ENCODE peak calls at places on chromosome 10, in six cellular contexts. One of them, this sample, is unnamed. For H3K27me3, the result is how much of the 10 kb centered on the place peaks cover.

GRCh38 chr10:30803901-30804322 is 174.4 kb upstream of the LYZL2 start:
- DNase-seq in pancreas: peak
- DNase-seq in heart right ventricle: no peak
- DNase-seq in GM23338: no peak
- DNase-seq in astrocyte: peak
- DNase-seq in tibial nerve: peak
- DNase-seq in this sample: peak

GRCh38 chr10:635088-635861 is 54.2 kb downstream of the DIP2C start:
- DNase-seq in pancreas: no peak
- DNase-seq in heart right ventricle: no peak
- DNase-seq in GM23338: no peak
- DNase-seq in astrocyte: no peak
- DNase-seq in tibial nerve: no peak
- DNase-seq in this sample: no peak

GRCh38 chr10:125145636-125146035 is 14.7 kb downstream of the CTBP2 start:
- DNase-seq in pancreas: no peak
- DNase-seq in heart right ventricle: no peak
- DNase-seq in GM23338: no peak
- DNase-seq in astrocyte: no peak
- DNase-seq in tibial nerve: no peak
- DNase-seq in this sample: no peak

GRCh38 chr10:98391065-98391464 is 23.9 kb downstream of the PYROXD2 start:
- DNase-seq in pancreas: no peak
- DNase-seq in heart right ventricle: no peak
- DNase-seq in GM23338: no peak
- DNase-seq in astrocyte: no peak
- DNase-seq in tibial nerve: no peak
- DNase-seq in this sample: no peak

GRCh38 chr10:130259380-130259779 is 123.2 kb downstream of the GLRX3 start:
- DNase-seq in pancreas: no peak
- DNase-seq in heart right ventricle: no peak
- DNase-seq in GM23338: no peak
- DNase-seq in astrocyte: no peak
- DNase-seq in tibial nerve: no peak
- DNase-seq in this sample: no peak

GRCh38 chr10:110672580-110672919 is 28.4 kb downstream of the RBM20 start:
- DNase-seq in pancreas: no peak
- DNase-seq in heart right ventricle: no peak
- DNase-seq in GM23338: no peak
- DNase-seq in astrocyte: no peak
- DNase-seq in tibial nerve: no peak
- DNase-seq in this sample: no peak

GRCh38 chr10:90893190-90893589 is 21.4 kb downstream of the RPP30 start:
- DNase-seq in pancreas: no peak
- DNase-seq in heart right ventricle: no peak
- DNase-seq in GM23338: no peak
- DNase-seq in astrocyte: no peak
- DNase-seq in tibial nerve: no peak
- DNase-seq in this sample: no peak

GRCh38 chr10:44033008-44033407 is 351.9 kb downstream of the CXCL12 start:
- DNase-seq in pancreas: no peak
- DNase-seq in heart right ventricle: no peak
- DNase-seq in GM23338: no peak
- DNase-seq in astrocyte: peak
- DNase-seq in tibial nerve: no peak
- DNase-seq in this sample: no peak

GRCh38 chr10:117860823-117861222 is 185.9 kb downstream of the RAB11FIP2 start:
- DNase-seq in pancreas: no peak
- DNase-seq in heart right ventricle: no peak
- DNase-seq in GM23338: peak
- DNase-seq in astrocyte: no peak
- DNase-seq in tibial nerve: no peak
- DNase-seq in this sample: peak

GRCh38 chr10:52729259-52730104 is 43.1 kb downstream of the MBL2 start:
- DNase-seq in pancreas: no peak
- DNase-seq in heart right ventricle: no peak
- DNase-seq in GM23338: peak
- DNase-seq in astrocyte: peak
- DNase-seq in tibial nerve: no peak
- DNase-seq in this sample: no peak

GRCh38 chr10:90885176-90885575 is 13.4 kb downstream of the RPP30 start:
- DNase-seq in pancreas: no peak
- DNase-seq in heart right ventricle: no peak
- DNase-seq in GM23338: no peak
- DNase-seq in astrocyte: peak
- DNase-seq in tibial nerve: no peak
- DNase-seq in this sample: no peak

DNA sequence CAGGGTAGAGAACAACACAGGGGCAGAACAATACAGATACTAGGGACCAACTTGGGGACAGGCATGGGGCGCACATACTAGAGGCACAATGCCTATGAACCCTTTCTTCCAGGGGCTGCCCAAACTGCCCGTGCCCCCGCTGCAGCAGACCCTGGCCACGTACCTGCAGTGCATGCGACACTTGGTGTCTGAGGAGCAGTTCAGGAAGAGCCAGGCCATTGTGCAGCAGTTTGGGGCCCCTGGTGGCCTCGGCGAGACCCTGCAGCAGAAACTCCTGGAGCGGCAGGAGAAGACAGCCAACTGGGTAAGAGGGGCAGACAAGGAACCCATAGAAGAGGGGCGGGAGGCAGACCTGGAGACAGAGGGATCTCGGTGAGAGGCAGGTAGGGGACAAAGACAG is 5.8 kb downstream of the CHAT start:
- DNase-seq in pancreas: no peak
- DNase-seq in heart right ventricle: no peak
- DNase-seq in GM23338: peak
- DNase-seq in astrocyte: no peak
- DNase-seq in tibial nerve: no peak
- DNase-seq in this sample: no peak
- H3K27me3 ChIP-seq in pancreas: under half
- H3K27me3 ChIP-seq in heart right ventricle: half or more
- H3K27me3 ChIP-seq in GM23338: under half
- H3K27me3 ChIP-seq in astrocyte: under half
- H3K27me3 ChIP-seq in tibial nerve: under half
- H3K27me3 ChIP-seq in this sample: half or more

DNA sequence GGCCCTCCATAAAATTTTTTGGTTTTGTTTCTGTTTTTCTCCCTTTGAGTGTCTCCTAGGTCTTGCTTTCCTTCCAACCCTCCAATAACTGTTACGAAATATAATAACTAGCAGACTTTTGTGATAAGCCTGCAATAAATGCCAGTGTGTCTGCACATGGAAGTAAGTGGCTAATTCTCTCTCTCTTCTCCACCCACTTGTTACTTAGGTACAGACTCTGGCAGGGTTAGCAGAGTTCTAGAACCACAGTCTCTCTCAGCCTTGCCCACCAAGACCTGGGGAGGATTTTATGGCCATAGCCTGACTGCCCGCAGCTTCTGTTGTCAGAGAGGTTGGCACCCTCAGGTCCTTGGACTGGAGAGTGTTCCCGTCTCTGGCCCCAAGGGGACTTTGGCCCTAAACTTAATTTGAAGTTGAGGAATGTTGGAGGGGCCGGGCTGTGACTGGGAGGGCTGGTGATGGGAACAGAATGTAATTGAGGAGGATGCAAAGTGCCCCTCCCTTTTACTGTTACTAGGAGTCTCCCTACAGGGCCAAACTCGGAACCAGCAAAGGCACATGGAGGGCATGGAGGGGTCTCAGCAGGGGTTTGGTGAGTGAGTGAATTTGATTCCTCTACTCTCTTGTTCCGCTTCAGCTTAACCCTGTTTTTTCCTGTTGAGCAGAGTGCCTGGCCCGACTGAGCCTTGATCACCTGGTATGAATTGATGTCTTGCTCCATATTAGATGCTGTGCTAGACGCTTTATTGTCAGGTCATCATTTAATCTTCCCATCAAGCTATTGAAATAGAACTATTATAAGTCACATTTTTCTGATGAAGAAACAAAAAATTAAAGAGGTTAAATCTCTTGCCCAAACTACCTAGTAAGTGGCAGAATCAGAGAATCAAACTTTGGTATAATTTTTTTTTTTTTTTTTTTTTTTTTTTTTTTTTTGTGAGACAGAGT is 37.0 kb upstream of the LCOR start:
- DNase-seq in pancreas: no peak
- DNase-seq in heart right ventricle: no peak
- DNase-seq in GM23338: peak
- DNase-seq in astrocyte: no peak
- DNase-seq in tibial nerve: no peak
- DNase-seq in this sample: no peak
- H3K27ac ChIP-seq in pancreas: no peak
- H3K27ac ChIP-seq in heart right ventricle: no peak
- H3K27ac ChIP-seq in GM23338: no peak
- H3K27ac ChIP-seq in astrocyte: no peak
- H3K27ac ChIP-seq in tibial nerve: no peak
- H3K27ac ChIP-seq in this sample: no peak

GRCh38 chr10:131692176-131692575 is 208.6 kb upstream of the PPP2R2D start:
- DNase-seq in pancreas: no peak
- DNase-seq in heart right ventricle: no peak
- DNase-seq in GM23338: no peak
- DNase-seq in astrocyte: no peak
- DNase-seq in tibial nerve: no peak
- DNase-seq in this sample: no peak
- H3K27me3 ChIP-seq in pancreas: under half
- H3K27me3 ChIP-seq in heart right ventricle: under half
- H3K27me3 ChIP-seq in GM23338: under half
- H3K27me3 ChIP-seq in astrocyte: under half
- H3K27me3 ChIP-seq in tibial nerve: under half
- H3K27me3 ChIP-seq in this sample: under half

GRCh38 chr10:29408847-29409240 is 120.0 kb downstream of the LYZL1 start:
- DNase-seq in pancreas: no peak
- DNase-seq in heart right ventricle: no peak
- DNase-seq in GM23338: no peak
- DNase-seq in astrocyte: no peak
- DNase-seq in tibial nerve: no peak
- DNase-seq in this sample: no peak

GRCh38 chr10:29412452-29413004 is 123.7 kb downstream of the LYZL1 start:
- DNase-seq in pancreas: no peak
- DNase-seq in heart right ventricle: no peak
- DNase-seq in GM23338: no peak
- DNase-seq in astrocyte: no peak
- DNase-seq in tibial nerve: no peak
- DNase-seq in this sample: no peak

GRCh38 chr10:29409241-29410051 is 120.6 kb downstream of the LYZL1 start:
- DNase-seq in pancreas: peak
- DNase-seq in heart right ventricle: peak
- DNase-seq in GM23338: peak
- DNase-seq in astrocyte: peak
- DNase-seq in tibial nerve: peak
- DNase-seq in this sample: peak

GRCh38 chr10:29414501-29414900 is 125.6 kb downstream of the LYZL1 start:
- DNase-seq in pancreas: no peak
- DNase-seq in heart right ventricle: no peak
- DNase-seq in GM23338: no peak
- DNase-seq in astrocyte: no peak
- DNase-seq in tibial nerve: no peak
- DNase-seq in this sample: no peak

DNA sequence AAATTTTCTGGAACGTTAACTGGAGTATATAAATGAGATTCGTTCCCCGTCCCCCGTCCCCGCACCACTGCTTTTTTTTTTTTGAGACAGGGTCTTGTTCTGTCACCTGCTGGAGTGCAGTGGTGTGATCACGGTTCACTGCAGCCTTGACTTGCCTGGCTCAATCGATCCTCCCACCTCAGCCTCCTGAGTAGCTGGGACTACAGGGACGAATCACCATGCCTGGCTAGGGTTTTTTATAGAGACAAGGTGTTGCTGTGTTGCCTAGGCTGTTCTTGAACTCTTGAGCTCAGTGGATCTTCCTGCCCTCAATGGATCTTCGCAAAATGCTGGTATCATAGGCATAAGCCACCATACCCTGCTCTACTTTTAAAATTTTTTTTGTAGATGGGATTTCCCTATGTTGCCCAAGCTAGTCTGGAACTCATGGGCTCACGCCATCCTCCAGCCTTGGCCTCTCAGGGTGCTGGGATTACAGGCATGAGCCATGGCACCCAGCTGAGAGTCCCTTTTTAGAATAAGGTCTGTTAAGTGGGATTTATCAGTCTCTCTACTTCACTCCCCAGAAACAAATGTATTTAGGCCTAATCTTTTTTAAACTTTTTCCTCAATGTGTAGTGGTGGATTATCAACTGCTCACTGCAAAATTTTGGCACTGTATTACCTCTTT is 122.9 kb downstream of the LYZL1 start:
- DNase-seq in pancreas: no peak
- DNase-seq in heart right ventricle: no peak
- DNase-seq in GM23338: no peak
- DNase-seq in astrocyte: no peak
- DNase-seq in tibial nerve: no peak
- DNase-seq in this sample: no peak
- H3K27ac ChIP-seq in pancreas: no peak
- H3K27ac ChIP-seq in heart right ventricle: no peak
- H3K27ac ChIP-seq in GM23338: no peak
- H3K27ac ChIP-seq in astrocyte: no peak
- H3K27ac ChIP-seq in tibial nerve: no peak
- H3K27ac ChIP-seq in this sample: no peak

GRCh38 chr10:1735562-1735961 is 1.8 kb downstream of the ADARB2 start:
- DNase-seq in pancreas: no peak
- DNase-seq in heart right ventricle: no peak
- DNase-seq in GM23338: no peak
- DNase-seq in astrocyte: no peak
- DNase-seq in tibial nerve: no peak
- DNase-seq in this sample: no peak

GRCh38 chr10:1733720-1734119 is 3.6 kb downstream of the ADARB2 start:
- DNase-seq in pancreas: no peak
- DNase-seq in heart right ventricle: no peak
- DNase-seq in GM23338: no peak
- DNase-seq in astrocyte: no peak
- DNase-seq in tibial nerve: no peak
- DNase-seq in this sample: no peak

GRCh38 chr10:1732501-1733123 is 4.7 kb downstream of the ADARB2 start:
- DNase-seq in pancreas: peak
- DNase-seq in heart right ventricle: no peak
- DNase-seq in GM23338: no peak
- DNase-seq in astrocyte: no peak
- DNase-seq in tibial nerve: no peak
- DNase-seq in this sample: peak

GRCh38 chr10:1736180-1736971 is 949 bp downstream of the ADARB2 start:
- DNase-seq in pancreas: no peak
- DNase-seq in heart right ventricle: no peak
- DNase-seq in GM23338: no peak
- DNase-seq in astrocyte: no peak
- DNase-seq in tibial nerve: no peak
- DNase-seq in this sample: peak

DNA sequence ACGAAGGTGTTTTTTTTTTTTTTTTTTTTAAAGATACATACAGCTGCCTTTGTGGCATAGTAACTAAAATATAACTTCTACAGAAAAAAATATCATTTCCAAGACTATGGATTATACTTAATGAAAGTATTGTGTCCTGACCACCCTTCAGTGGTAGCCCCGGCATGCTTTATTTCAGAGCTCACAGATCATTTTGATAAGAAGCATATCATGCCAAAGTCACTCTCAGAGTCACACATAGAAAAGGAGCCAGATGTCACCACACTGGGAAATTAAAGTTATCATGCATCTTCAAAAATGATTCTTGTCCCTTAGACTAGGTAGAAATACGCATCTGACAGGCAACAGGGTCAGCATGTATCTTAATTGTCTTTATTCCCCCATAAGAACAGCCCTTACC is 3.0 kb downstream of the ADARB2 start:
- DNase-seq in pancreas: no peak
- DNase-seq in heart right ventricle: no peak
- DNase-seq in GM23338: no peak
- DNase-seq in astrocyte: no peak
- DNase-seq in tibial nerve: no peak
- DNase-seq in this sample: no peak
- H3K27me3 ChIP-seq in pancreas: under half
- H3K27me3 ChIP-seq in heart right ventricle: half or more
- H3K27me3 ChIP-seq in GM23338: under half
- H3K27me3 ChIP-seq in astrocyte: under half
- H3K27me3 ChIP-seq in tibial nerve: under half
- H3K27me3 ChIP-seq in this sample: under half